ENCODE peak calls at places on chromosomes 13 and 19, in ten cellular contexts. U, Z, V, F, H, Q, X, A, S and J are unnamed samples. For H3K9me3 and H3K4me1, the result is how much of the 10 kb centered on the place peaks cover.

GRCh38 chr13:114219406-114219805 is 15.3 kb upstream of the CDC16 start:
- DNase-seq in U (no peak), Z (no peak), V (no peak), F (no peak), H (no peak), Q (no peak), X (no peak), A (no peak), S (no peak), J (no peak)

GRCh38 chr19:45798995-45799517 is 6.4 kb upstream of the DMWD start:
- DNase-seq in U (no peak), Z (peak), V (no peak), F (peak), H (peak), Q (no peak), X (peak), A (peak), S (peak), J (no peak)

GRCh38 chr19:35790981-35791813 is 15.8 kb downstream of the ARHGAP33 start:
- DNase-seq in U (peak), Z (no peak), V (no peak), F (no peak), H (no peak), Q (no peak), X (no peak), A (no peak), S (no peak), J (no peak)

GRCh38 chr13:75061909-75062308 is 420.1 kb downstream of the TBC1D4 start:
- DNase-seq in U (no peak), Z (no peak), V (no peak), F (no peak), H (no peak), Q (no peak), X (no peak), A (no peak), S (no peak), J (no peak)

GRCh38 chr19:18541258-18541991 is 1.9 kb downstream of the FKBP8 start:
- DNase-seq in U (no peak), Z (no peak), V (no peak), F (no peak), H (no peak), Q (no peak), X (peak), A (no peak), S (no peak), J (no peak)

GRCh38 chr19:925912-926594 is at the start of gene ARID3A:
- DNase-seq in U (peak), Z (peak), V (no peak), F (no peak), H (no peak), Q (no peak), X (no peak), A (no peak), S (peak), J (peak)

GRCh38 chr13:41827507-41828213 is 133.2 kb downstream of the VWA8 start:
- DNase-seq in U (no peak), Z (no peak), V (no peak), F (no peak), H (no peak), Q (no peak), X (no peak), A (no peak), S (no peak), J (no peak)

GRCh38 chr19:29724741-29725140 is 9.7 kb upstream of the C19orf12 start:
- DNase-seq in U (no peak), Z (no peak), V (no peak), F (no peak), H (no peak), Q (no peak), X (no peak), A (no peak), S (no peak), J (no peak)

GRCh38 chr13:30607908-30608307 is 9.8 kb upstream of the USPL1 start:
- DNase-seq in U (no peak), Z (no peak), V (peak), F (no peak), H (peak), Q (peak), X (no peak), A (no peak), S (no peak), J (no peak)

GRCh38 chr19:18091217-18091608 is 4.5 kb upstream of the IL12RB1 start:
- DNase-seq in U (peak), Z (peak), V (peak), F (peak), H (peak), Q (peak), X (peak), A (peak), S (no peak), J (no peak)

GRCh38 chr19:52922841-52923781 is at the start of gene ZNF888:
- DNase-seq in U (peak), Z (peak), V (peak), F (peak), H (peak), Q (peak), X (peak), A (peak), S (peak), J (peak)

GRCh38 chr13:70668293-70668692 is 560.0 kb upstream of the KLHL1 start:
- DNase-seq in U (no peak), Z (no peak), V (peak), F (no peak), H (no peak), Q (no peak), X (no peak), A (no peak), S (no peak), J (peak)

GRCh38 chr19:46328079-46328478 is 18.8 kb upstream of the PPP5C start:
- DNase-seq in U (no peak), Z (no peak), V (no peak), F (no peak), H (no peak), Q (no peak), X (no peak), A (no peak), S (no peak), J (no peak)

GRCh38 chr13:53100394-53101063 is 71.9 kb downstream of the OLFM4 start:
- DNase-seq in U (no peak), Z (no peak), V (no peak), F (no peak), H (no peak), Q (no peak), X (no peak), A (no peak), S (peak), J (no peak)

GRCh38 chr19:55402509-55402908 is 5.1 kb downstream of the UBE2S start:
- DNase-seq in U (no peak), Z (no peak), V (no peak), F (no peak), H (no peak), Q (no peak), X (no peak), A (no peak), S (no peak), J (no peak)

GRCh38 chr13:41614671-41615519 is 157.5 kb downstream of the RGCC start:
- DNase-seq in U (no peak), Z (no peak), V (no peak), F (no peak), H (no peak), Q (no peak), X (no peak), A (peak), S (no peak), J (no peak)

GRCh38 chr13:31742102-31742695 is 2.9 kb downstream of the RXFP2 start:
- DNase-seq in U (peak), Z (peak), V (peak), F (peak), H (peak), Q (peak), X (peak), A (peak), S (peak), J (no peak)

GRCh38 chr19:55554749-55555152 is 9.4 kb upstream of the SBK3 start:
- DNase-seq in U (no peak), Z (no peak), V (no peak), F (no peak), H (no peak), Q (no peak), X (no peak), A (no peak), S (no peak), J (no peak)

GRCh38 chr19:50431343-50432220 is 1.1 kb upstream of the MYBPC2 start:
- DNase-seq in U (peak), Z (peak), V (peak), F (peak), H (peak), Q (peak), X (peak), A (peak), S (peak), J (no peak)

GRCh38 chr13:84574851-84575250 is 692.6 kb upstream of the SLITRK1 start:
- DNase-seq in U (no peak), Z (no peak), V (no peak), F (no peak), H (no peak), Q (no peak), X (no peak), A (no peak), S (no peak), J (no peak)

GRCh38 chr19:33306191-33306590 is 3.9 kb upstream of the CEBPA start:
- DNase-seq in U (no peak), Z (no peak), V (no peak), F (no peak), H (no peak), Q (no peak), X (no peak), A (no peak), S (no peak), J (peak)

GRCh38 chr19:5719961-5720790 is at the start of the genes CATSPERD and LONP1:
- DNase-seq in U (peak), Z (peak), V (peak), F (peak), H (peak), Q (peak), X (peak), A (peak), S (peak), J (peak)
- H3K4me3 ChIP-seq in U (peak), Z (peak), V (peak), F (peak), H (peak), Q (peak), X (peak), A (peak), S (peak), J (peak)

DNA sequence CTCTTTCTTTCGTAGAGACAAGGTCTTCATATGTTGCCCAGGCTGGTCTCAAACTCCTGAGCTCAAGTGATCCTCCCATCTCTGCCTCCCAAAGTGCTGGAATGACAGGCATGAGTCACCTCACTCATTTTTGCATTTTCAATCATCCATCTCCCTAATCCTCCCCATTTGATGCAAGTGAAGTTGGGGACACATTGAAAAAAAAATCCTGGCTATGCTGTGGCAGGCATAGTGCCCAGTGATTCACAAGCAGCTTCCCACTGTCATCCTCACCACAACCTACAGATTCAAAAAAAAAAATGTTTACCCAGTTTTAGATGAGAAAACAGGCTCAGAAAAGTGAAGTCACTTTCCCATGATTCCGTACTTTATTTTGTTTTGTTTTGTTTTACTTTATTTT is 44.7 kb upstream of the USP29 start:
- DNase-seq in U (no peak), Z (no peak), V (no peak), F (no peak), H (no peak), Q (no peak), X (no peak), A (no peak), S (no peak), J (no peak)
- H3K9me3 ChIP-seq in U (under half), Z (under half), V (half or more), F (under half), H (under half), Q (under half), X (under half), A (under half), S (under half), J (under half)

GRCh38 chr13:20340759-20341161 is 108.6 kb upstream of the GJB6 start:
- DNase-seq in U (no peak), Z (no peak), V (peak), F (no peak), H (no peak), Q (no peak), X (peak), A (no peak), S (no peak), J (no peak)

GRCh38 chr13:20337894-20338551 is 105.9 kb upstream of the GJB6 start:
- DNase-seq in U (no peak), Z (no peak), V (no peak), F (no peak), H (no peak), Q (no peak), X (no peak), A (no peak), S (no peak), J (no peak)

GRCh38 chr13:20342326-20342725 is 110.2 kb upstream of the GJB6 start:
- DNase-seq in U (no peak), Z (no peak), V (no peak), F (no peak), H (no peak), Q (no peak), X (no peak), A (no peak), S (no peak), J (no peak)

GRCh38 chr13:20336761-20337160 is 104.6 kb upstream of the GJB6 start:
- DNase-seq in U (no peak), Z (no peak), V (no peak), F (no peak), H (no peak), Q (no peak), X (no peak), A (no peak), S (no peak), J (no peak)

GRCh38 chr13:20340136-20340758 is 108.1 kb upstream of the GJB6 start:
- DNase-seq in U (no peak), Z (no peak), V (no peak), F (no peak), H (no peak), Q (no peak), X (no peak), A (no peak), S (no peak), J (no peak)
- H3K4me1 ChIP-seq in U (under half), Z (under half), V (under half), F (under half), H (under half), Q (under half), X (under half), A (under half), S (under half), J (under half)

GRCh38 chr19:2331601-2332246 is 3.2 kb downstream of the SPPL2B start:
- DNase-seq in U (no peak), Z (no peak), V (no peak), F (no peak), H (no peak), Q (peak), X (no peak), A (no peak), S (no peak), J (no peak)

GRCh38 chr19:2330632-2331284 is 2.3 kb downstream of the SPPL2B start:
- DNase-seq in U (no peak), Z (no peak), V (no peak), F (no peak), H (no peak), Q (peak), X (peak), A (no peak), S (no peak), J (no peak)

GRCh38 chr19:2333807-2334211 is 5.3 kb downstream of the SPPL2B start:
- DNase-seq in U (no peak), Z (no peak), V (no peak), F (no peak), H (no peak), Q (peak), X (no peak), A (no peak), S (no peak), J (no peak)

GRCh38 chr19:2333027-2333806 is 4.7 kb downstream of the SPPL2B start:
- DNase-seq in U (no peak), Z (no peak), V (no peak), F (no peak), H (no peak), Q (peak), X (no peak), A (no peak), S (no peak), J (no peak)

DNA sequence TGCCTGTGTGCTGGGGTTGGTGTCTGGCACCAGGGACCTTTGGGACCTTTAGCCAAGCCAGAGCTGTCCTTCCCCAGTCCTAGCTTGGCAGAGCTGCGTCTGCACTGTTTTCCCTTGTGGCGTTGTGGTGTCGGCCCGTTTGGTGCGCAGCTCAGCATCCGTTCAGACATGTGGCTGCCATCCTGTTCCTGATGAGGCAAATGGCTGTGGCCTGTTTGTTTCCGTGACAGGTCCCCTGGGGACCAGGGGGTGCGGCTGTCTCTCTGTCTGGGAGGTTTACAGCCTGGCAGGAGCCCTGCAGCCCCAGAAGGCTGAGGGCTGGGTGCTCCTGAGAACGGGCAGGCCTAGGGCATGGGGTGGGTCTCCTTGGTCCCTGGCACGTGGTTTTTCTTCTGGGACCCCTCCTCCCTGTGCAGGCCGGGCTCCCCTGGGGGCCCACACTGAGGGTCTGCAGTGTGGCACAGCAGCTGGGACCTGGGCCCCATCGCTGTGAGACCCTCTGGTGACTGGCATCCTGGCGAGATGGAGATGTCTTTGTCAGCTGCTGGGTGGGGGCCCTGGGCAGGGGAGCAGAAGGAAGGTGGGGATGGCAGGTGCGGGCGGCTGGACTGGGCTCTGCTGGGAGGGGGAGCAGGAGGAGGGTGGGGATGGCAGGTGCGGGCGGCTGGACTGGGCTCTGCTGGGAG is 4.0 kb downstream of the SPPL2B start:
- DNase-seq in U (no peak), Z (peak), V (no peak), F (no peak), H (peak), Q (peak), X (no peak), A (no peak), S (no peak), J (no peak)
- H3K4me3 ChIP-seq in U (no peak), Z (no peak), V (no peak), F (no peak), H (peak), Q (no peak), X (peak), A (no peak), S (no peak), J (no peak)

GRCh38 chr19:37565370-37565669 is 29.3 kb downstream of the ZNF571 start:
- DNase-seq in U (no peak), Z (no peak), V (no peak), F (no peak), H (no peak), Q (no peak), X (no peak), A (no peak), S (no peak), J (no peak)
- H3K9me3 ChIP-seq in U (half or more), Z (under half), V (under half), F (under half), H (half or more), Q (under half), X (under half), A (under half), S (under half), J (under half)

GRCh38 chr19:23505738-23506137 is 110.5 kb upstream of the ZNF91 start:
- DNase-seq in U (no peak), Z (no peak), V (no peak), F (no peak), H (no peak), Q (no peak), X (no peak), A (no peak), S (no peak), J (no peak)
- H3K4me1 ChIP-seq in U (under half), Z (under half), V (under half), F (under half), H (under half), Q (under half), X (under half), A (under half), S (under half), J (under half)

GRCh38 chr19:14764401-14764800 is 14.0 kb downstream of the ADGRE2 start:
- DNase-seq in U (peak), Z (no peak), V (no peak), F (peak), H (no peak), Q (no peak), X (no peak), A (no peak), S (no peak), J (peak)

GRCh38 chr19:14758816-14759215 is 19.5 kb downstream of the ADGRE2 start:
- DNase-seq in U (peak), Z (no peak), V (no peak), F (no peak), H (no peak), Q (no peak), X (no peak), A (no peak), S (no peak), J (peak)

GRCh38 chr19:14763497-14764145 is 14.7 kb downstream of the ADGRE2 start:
- DNase-seq in U (peak), Z (no peak), V (no peak), F (no peak), H (no peak), Q (no peak), X (no peak), A (no peak), S (no peak), J (no peak)

GRCh38 chr19:14761607-14762006 is 16.8 kb downstream of the ADGRE2 start:
- DNase-seq in U (no peak), Z (no peak), V (no peak), F (no peak), H (no peak), Q (no peak), X (no peak), A (no peak), S (no peak), J (peak)

GRCh38 chr19:14762111-14762510 is 16.2 kb downstream of the ADGRE2 start:
- DNase-seq in U (peak), Z (no peak), V (no peak), F (no peak), H (no peak), Q (no peak), X (no peak), A (no peak), S (no peak), J (no peak)
- H3K4me3 ChIP-seq in U (no peak), Z (no peak), V (no peak), F (no peak), H (no peak), Q (no peak), X (no peak), A (no peak), S (no peak), J (no peak)